ENCODE peak calls at places on chromosome 9, in six cellular contexts. One of them, this sample, is unnamed.

GRCh38 chr9:69389437-69389995 is 64.5 kb downstream of the ENTREP1 start:
- DNase-seq in H9: no peak
- DNase-seq in esophagus squamous epithelium: no peak
- DNase-seq in T-helper 9 cell: no peak
- DNase-seq in mesenchymal stem cell: no peak
- DNase-seq in progenitor cell of endocrine pancreas: no peak
- DNase-seq in this sample: no peak

GRCh38 chr9:37916471-37917314 is 12.8 kb upstream of the SLC25A51 start:
- DNase-seq in H9: no peak
- DNase-seq in mesenchymal stem cell: no peak
- DNase-seq in esophagus squamous epithelium: no peak
- DNase-seq in progenitor cell of endocrine pancreas: no peak
- DNase-seq in T-helper 9 cell: no peak
- DNase-seq in this sample: no peak

GRCh38 chr9:33170464-33171156 is 3.5 kb upstream of the B4GALT1 start:
- DNase-seq in T-helper 9 cell: peak; percentile 12
- DNase-seq in H9: peak; percentile 75
- DNase-seq in progenitor cell of endocrine pancreas: no peak
- DNase-seq in mesenchymal stem cell: no peak
- DNase-seq in esophagus squamous epithelium: no peak
- DNase-seq in this sample: no peak

GRCh38 chr9:125455132-125455531 is 193.5 kb downstream of the GAPVD1 start:
- DNase-seq in H9: no peak
- DNase-seq in T-helper 9 cell: no peak
- DNase-seq in esophagus squamous epithelium: no peak
- DNase-seq in mesenchymal stem cell: no peak
- DNase-seq in progenitor cell of endocrine pancreas: no peak
- DNase-seq in this sample: no peak

GRCh38 chr9:83675466-83675865 is 32.3 kb downstream of the UBQLN1 start:
- DNase-seq in progenitor cell of endocrine pancreas: no peak
- DNase-seq in esophagus squamous epithelium: no peak
- DNase-seq in mesenchymal stem cell: no peak
- DNase-seq in T-helper 9 cell: no peak
- DNase-seq in H9: no peak
- DNase-seq in this sample: no peak

GRCh38 chr9:109414125-109414785 is 83.9 kb downstream of the PTPN3 start:
- DNase-seq in mesenchymal stem cell: no peak
- DNase-seq in H9: peak; percentile 54
- DNase-seq in progenitor cell of endocrine pancreas: no peak
- DNase-seq in esophagus squamous epithelium: no peak
- DNase-seq in T-helper 9 cell: no peak
- DNase-seq in this sample: no peak

GRCh38 chr9:15244001-15244441 is 63.0 kb downstream of the TTC39B start:
- DNase-seq in H9: no peak
- DNase-seq in esophagus squamous epithelium: no peak
- DNase-seq in mesenchymal stem cell: no peak
- DNase-seq in T-helper 9 cell: no peak
- DNase-seq in progenitor cell of endocrine pancreas: no peak
- DNase-seq in this sample: no peak

GRCh38 chr9:111759762-111760639 is 34.7 kb downstream of the SHOC1 start:
- DNase-seq in mesenchymal stem cell: peak; percentile 90
- DNase-seq in H9: no peak
- DNase-seq in esophagus squamous epithelium: no peak
- DNase-seq in progenitor cell of endocrine pancreas: peak; percentile 33
- DNase-seq in T-helper 9 cell: peak; percentile 18
- DNase-seq in this sample: peak; percentile 59

GRCh38 chr9:120555884-120556283 is 24.1 kb downstream of the CDK5RAP2 start:
- DNase-seq in H9: no peak
- DNase-seq in progenitor cell of endocrine pancreas: no peak
- DNase-seq in esophagus squamous epithelium: no peak
- DNase-seq in T-helper 9 cell: no peak
- DNase-seq in mesenchymal stem cell: no peak
- DNase-seq in this sample: no peak

GRCh38 chr9:129493714-129494047 is 127.2 kb downstream of the C9orf50 start:
- DNase-seq in T-helper 9 cell: no peak
- DNase-seq in progenitor cell of endocrine pancreas: no peak
- DNase-seq in esophagus squamous epithelium: no peak
- DNase-seq in mesenchymal stem cell: no peak
- DNase-seq in H9: no peak
- DNase-seq in this sample: no peak

GRCh38 chr9:130741831-130742449 is 48.4 kb downstream of the EXOSC2 start:
- DNase-seq in esophagus squamous epithelium: no peak
- DNase-seq in H9: no peak
- DNase-seq in T-helper 9 cell: no peak
- DNase-seq in progenitor cell of endocrine pancreas: no peak
- DNase-seq in mesenchymal stem cell: peak; percentile 33
- DNase-seq in this sample: no peak

GRCh38 chr9:4423207-4423610 is 67.1 kb upstream of the SLC1A1 start:
- DNase-seq in mesenchymal stem cell: no peak
- DNase-seq in progenitor cell of endocrine pancreas: no peak
- DNase-seq in esophagus squamous epithelium: no peak
- DNase-seq in H9: peak; percentile 35
- DNase-seq in T-helper 9 cell: no peak
- DNase-seq in this sample: no peak

GRCh38 chr9:89677696-89678393 is 73.0 kb downstream of the GADD45G start:
- DNase-seq in T-helper 9 cell: no peak
- DNase-seq in progenitor cell of endocrine pancreas: no peak
- DNase-seq in esophagus squamous epithelium: no peak
- DNase-seq in mesenchymal stem cell: no peak
- DNase-seq in H9: peak; percentile 92
- DNase-seq in this sample: no peak

GRCh38 chr9:20492772-20493171 is 129.5 kb downstream of the MLLT3 start:
- DNase-seq in mesenchymal stem cell: no peak
- DNase-seq in H9: no peak
- DNase-seq in esophagus squamous epithelium: no peak
- DNase-seq in T-helper 9 cell: no peak
- DNase-seq in progenitor cell of endocrine pancreas: no peak
- DNase-seq in this sample: no peak

GRCh38 chr9:129124507-129125069 is 13.4 kb downstream of the PTPA start:
- DNase-seq in esophagus squamous epithelium: no peak
- DNase-seq in mesenchymal stem cell: no peak
- DNase-seq in T-helper 9 cell: no peak
- DNase-seq in H9: no peak
- DNase-seq in progenitor cell of endocrine pancreas: no peak
- DNase-seq in this sample: no peak

GRCh38 chr9:93820667-93821306 is 134.4 kb downstream of the BARX1 start:
- DNase-seq in progenitor cell of endocrine pancreas: no peak
- DNase-seq in esophagus squamous epithelium: no peak
- DNase-seq in mesenchymal stem cell: no peak
- DNase-seq in T-helper 9 cell: no peak
- DNase-seq in H9: peak; percentile 63
- DNase-seq in this sample: no peak

GRCh38 chr9:85430659-85431370 is 310.9 kb downstream of the AGTPBP1 start:
- DNase-seq in esophagus squamous epithelium: no peak
- DNase-seq in H9: no peak
- DNase-seq in progenitor cell of endocrine pancreas: no peak
- DNase-seq in mesenchymal stem cell: no peak
- DNase-seq in T-helper 9 cell: no peak
- DNase-seq in this sample: no peak

GRCh38 chr9:98897745-98898144 is 46.0 kb upstream of the COL15A1 start:
- DNase-seq in esophagus squamous epithelium: no peak
- DNase-seq in progenitor cell of endocrine pancreas: no peak
- DNase-seq in H9: no peak
- DNase-seq in T-helper 9 cell: no peak
- DNase-seq in mesenchymal stem cell: no peak
- DNase-seq in this sample: no peak

GRCh38 chr9:121085661-121086060 is 10.9 kb downstream of the CNTRL start:
- DNase-seq in mesenchymal stem cell: no peak
- DNase-seq in progenitor cell of endocrine pancreas: no peak
- DNase-seq in esophagus squamous epithelium: no peak
- DNase-seq in T-helper 9 cell: no peak
- DNase-seq in H9: no peak
- DNase-seq in this sample: no peak

GRCh38 chr9:137456864-137457405 is 2.2 kb downstream of the NSMF start:
- DNase-seq in mesenchymal stem cell: no peak
- DNase-seq in H9: no peak
- DNase-seq in esophagus squamous epithelium: no peak
- DNase-seq in T-helper 9 cell: no peak
- DNase-seq in progenitor cell of endocrine pancreas: no peak
- DNase-seq in this sample: no peak

GRCh38 chr9:131734165-131734610 is 5.7 kb downstream of the RAPGEF1 start:
- DNase-seq in esophagus squamous epithelium: no peak
- DNase-seq in mesenchymal stem cell: no peak
- DNase-seq in H9: no peak
- DNase-seq in progenitor cell of endocrine pancreas: no peak
- DNase-seq in T-helper 9 cell: peak; percentile 63
- DNase-seq in this sample: no peak

GRCh38 chr9:117435630-117436261 is 20.9 kb upstream of the ASTN2 start:
- DNase-seq in T-helper 9 cell: no peak
- DNase-seq in progenitor cell of endocrine pancreas: no peak
- DNase-seq in H9: no peak
- DNase-seq in esophagus squamous epithelium: no peak
- DNase-seq in mesenchymal stem cell: no peak
- DNase-seq in this sample: no peak

GRCh38 chr9:82923410-82924242 is 139.3 kb downstream of the RASEF start:
- DNase-seq in progenitor cell of endocrine pancreas: no peak
- DNase-seq in mesenchymal stem cell: no peak
- DNase-seq in T-helper 9 cell: no peak
- DNase-seq in H9: no peak
- DNase-seq in esophagus squamous epithelium: no peak
- DNase-seq in this sample: no peak

GRCh38 chr9:37324261-37324683 is 98.2 kb upstream of the GRHPR start:
- DNase-seq in H9: no peak
- DNase-seq in T-helper 9 cell: no peak
- DNase-seq in esophagus squamous epithelium: no peak
- DNase-seq in mesenchymal stem cell: peak; percentile 12
- DNase-seq in progenitor cell of endocrine pancreas: no peak
- DNase-seq in this sample: no peak

GRCh38 chr9:18442629-18443491 is 31.1 kb upstream of the ADAMTSL1 start:
- DNase-seq in H9: peak; percentile 85
- DNase-seq in progenitor cell of endocrine pancreas: peak; percentile 59
- DNase-seq in mesenchymal stem cell: peak; percentile 70
- DNase-seq in esophagus squamous epithelium: no peak
- DNase-seq in T-helper 9 cell: peak; percentile 7
- DNase-seq in this sample: peak; percentile 80

GRCh38 chr9:27457445-27457844 is 66.6 kb upstream of the IFNK start:
- DNase-seq in T-helper 9 cell: no peak
- DNase-seq in mesenchymal stem cell: no peak
- DNase-seq in esophagus squamous epithelium: no peak
- DNase-seq in progenitor cell of endocrine pancreas: no peak
- DNase-seq in H9: peak; percentile 64
- DNase-seq in this sample: peak; percentile 16

GRCh38 chr9:84557751-84558150 is 111.8 kb upstream of the NTRK2 start:
- DNase-seq in progenitor cell of endocrine pancreas: no peak
- DNase-seq in mesenchymal stem cell: no peak
- DNase-seq in esophagus squamous epithelium: no peak
- DNase-seq in T-helper 9 cell: no peak
- DNase-seq in H9: no peak
- DNase-seq in this sample: no peak

This sample was measured in endothelial cell.